ENCODE peak calls at places on chromosomes 7 and 10, in seven cellular contexts. One of them, this sample, is unnamed.

GRCh38 chr10:43912469-43912868 is 263.8 kb upstream of the ZNF32 start:
- DNase-seq in activated T-helper 9 cell treated with anti-CD3 and anti-CD28 coated beads, Interleukin-2, amount 50 U/mL, for 16 hours: no peak
- DNase-seq in type B pancreatic cell: no peak
- DNase-seq in cardiac septum: no peak
- DNase-seq in stimulated activated CD8-positive, alpha-beta memory T cell treated with anti-CD3 and anti-CD28 coated beads, Interleukin-7, amount 100 ng/mL, for 4 hours: no peak
- DNase-seq in NCI-H510A: no peak
- DNase-seq in ascending aorta: no peak
- DNase-seq in this sample: no peak

GRCh38 chr7:10612950-10613349 is 360.7 kb upstream of the PHF14 start:
- DNase-seq in activated T-helper 9 cell treated with anti-CD3 and anti-CD28 coated beads, Interleukin-2, amount 50 U/mL, for 16 hours: no peak
- DNase-seq in type B pancreatic cell: no peak
- DNase-seq in cardiac septum: no peak
- DNase-seq in stimulated activated CD8-positive, alpha-beta memory T cell treated with anti-CD3 and anti-CD28 coated beads, Interleukin-7, amount 100 ng/mL, for 4 hours: no peak
- DNase-seq in NCI-H510A: no peak
- DNase-seq in ascending aorta: no peak
- DNase-seq in this sample: no peak

GRCh38 chr10:133165556-133166503 is 5.8 kb downstream of the KNDC1 start:
- DNase-seq in activated T-helper 9 cell treated with anti-CD3 and anti-CD28 coated beads, Interleukin-2, amount 50 U/mL, for 16 hours: no peak
- DNase-seq in type B pancreatic cell: no peak
- DNase-seq in cardiac septum: peak
- DNase-seq in stimulated activated CD8-positive, alpha-beta memory T cell treated with anti-CD3 and anti-CD28 coated beads, Interleukin-7, amount 100 ng/mL, for 4 hours: no peak
- DNase-seq in NCI-H510A: no peak
- DNase-seq in ascending aorta: no peak
- DNase-seq in this sample: no peak

GRCh38 chr7:22845221-22845844 is 22.7 kb upstream of the TOMM7 start:
- DNase-seq in activated T-helper 9 cell treated with anti-CD3 and anti-CD28 coated beads, Interleukin-2, amount 50 U/mL, for 16 hours: no peak
- DNase-seq in type B pancreatic cell: no peak
- DNase-seq in cardiac septum: no peak
- DNase-seq in stimulated activated CD8-positive, alpha-beta memory T cell treated with anti-CD3 and anti-CD28 coated beads, Interleukin-7, amount 100 ng/mL, for 4 hours: no peak
- DNase-seq in NCI-H510A: no peak
- DNase-seq in ascending aorta: no peak
- DNase-seq in this sample: no peak

GRCh38 chr7:94449151-94449725 is 54.5 kb downstream of the COL1A2 start:
- DNase-seq in activated T-helper 9 cell treated with anti-CD3 and anti-CD28 coated beads, Interleukin-2, amount 50 U/mL, for 16 hours: no peak
- DNase-seq in type B pancreatic cell: no peak
- DNase-seq in cardiac septum: no peak
- DNase-seq in stimulated activated CD8-positive, alpha-beta memory T cell treated with anti-CD3 and anti-CD28 coated beads, Interleukin-7, amount 100 ng/mL, for 4 hours: no peak
- DNase-seq in NCI-H510A: no peak
- DNase-seq in ascending aorta: no peak
- DNase-seq in this sample: no peak

GRCh38 chr7:90961037-90961725 is 303.1 kb upstream of the FZD1 start:
- DNase-seq in activated T-helper 9 cell treated with anti-CD3 and anti-CD28 coated beads, Interleukin-2, amount 50 U/mL, for 16 hours: no peak
- DNase-seq in type B pancreatic cell: no peak
- DNase-seq in cardiac septum: no peak
- DNase-seq in stimulated activated CD8-positive, alpha-beta memory T cell treated with anti-CD3 and anti-CD28 coated beads, Interleukin-7, amount 100 ng/mL, for 4 hours: no peak
- DNase-seq in NCI-H510A: no peak
- DNase-seq in ascending aorta: no peak
- DNase-seq in this sample: no peak

GRCh38 chr7:21123586-21123985 is 304.3 kb upstream of the SP4 start:
- DNase-seq in activated T-helper 9 cell treated with anti-CD3 and anti-CD28 coated beads, Interleukin-2, amount 50 U/mL, for 16 hours: no peak
- DNase-seq in type B pancreatic cell: no peak
- DNase-seq in cardiac septum: no peak
- DNase-seq in stimulated activated CD8-positive, alpha-beta memory T cell treated with anti-CD3 and anti-CD28 coated beads, Interleukin-7, amount 100 ng/mL, for 4 hours: no peak
- DNase-seq in NCI-H510A: no peak
- DNase-seq in ascending aorta: no peak
- DNase-seq in this sample: no peak

GRCh38 chr10:57694956-57695605 is 572.6 kb downstream of the IPMK start:
- DNase-seq in activated T-helper 9 cell treated with anti-CD3 and anti-CD28 coated beads, Interleukin-2, amount 50 U/mL, for 16 hours: no peak
- DNase-seq in type B pancreatic cell: no peak
- DNase-seq in cardiac septum: no peak
- DNase-seq in stimulated activated CD8-positive, alpha-beta memory T cell treated with anti-CD3 and anti-CD28 coated beads, Interleukin-7, amount 100 ng/mL, for 4 hours: no peak
- DNase-seq in NCI-H510A: no peak
- DNase-seq in ascending aorta: no peak
- DNase-seq in this sample: no peak

GRCh38 chr10:81784111-81784597 is 90.8 kb upstream of the NRG3 start:
- DNase-seq in activated T-helper 9 cell treated with anti-CD3 and anti-CD28 coated beads, Interleukin-2, amount 50 U/mL, for 16 hours: no peak
- DNase-seq in type B pancreatic cell: peak
- DNase-seq in cardiac septum: no peak
- DNase-seq in stimulated activated CD8-positive, alpha-beta memory T cell treated with anti-CD3 and anti-CD28 coated beads, Interleukin-7, amount 100 ng/mL, for 4 hours: no peak
- DNase-seq in NCI-H510A: no peak
- DNase-seq in ascending aorta: no peak
- DNase-seq in this sample: no peak

GRCh38 chr7:66198461-66198860 is 6.7 kb upstream of the TPST1 start:
- DNase-seq in activated T-helper 9 cell treated with anti-CD3 and anti-CD28 coated beads, Interleukin-2, amount 50 U/mL, for 16 hours: no peak
- DNase-seq in type B pancreatic cell: no peak
- DNase-seq in cardiac septum: peak
- DNase-seq in stimulated activated CD8-positive, alpha-beta memory T cell treated with anti-CD3 and anti-CD28 coated beads, Interleukin-7, amount 100 ng/mL, for 4 hours: no peak
- DNase-seq in NCI-H510A: no peak
- DNase-seq in ascending aorta: peak
- DNase-seq in this sample: no peak

GRCh38 chr10:111277685-111278084 is 200.9 kb downstream of the ADRA2A start:
- DNase-seq in activated T-helper 9 cell treated with anti-CD3 and anti-CD28 coated beads, Interleukin-2, amount 50 U/mL, for 16 hours: no peak
- DNase-seq in type B pancreatic cell: no peak
- DNase-seq in cardiac septum: no peak
- DNase-seq in stimulated activated CD8-positive, alpha-beta memory T cell treated with anti-CD3 and anti-CD28 coated beads, Interleukin-7, amount 100 ng/mL, for 4 hours: no peak
- DNase-seq in NCI-H510A: no peak
- DNase-seq in ascending aorta: no peak
- DNase-seq in this sample: no peak

GRCh38 chr7:96968981-96969380 is 36.4 kb upstream of the DLX6 start:
- DNase-seq in activated T-helper 9 cell treated with anti-CD3 and anti-CD28 coated beads, Interleukin-2, amount 50 U/mL, for 16 hours: no peak
- DNase-seq in type B pancreatic cell: no peak
- DNase-seq in cardiac septum: no peak
- DNase-seq in stimulated activated CD8-positive, alpha-beta memory T cell treated with anti-CD3 and anti-CD28 coated beads, Interleukin-7, amount 100 ng/mL, for 4 hours: no peak
- DNase-seq in NCI-H510A: no peak
- DNase-seq in ascending aorta: no peak
- DNase-seq in this sample: no peak

GRCh38 chr7:80348221-80348620 is 163.6 kb downstream of the GNAT3 start:
- DNase-seq in activated T-helper 9 cell treated with anti-CD3 and anti-CD28 coated beads, Interleukin-2, amount 50 U/mL, for 16 hours: no peak
- DNase-seq in type B pancreatic cell: no peak
- DNase-seq in cardiac septum: no peak
- DNase-seq in stimulated activated CD8-positive, alpha-beta memory T cell treated with anti-CD3 and anti-CD28 coated beads, Interleukin-7, amount 100 ng/mL, for 4 hours: no peak
- DNase-seq in NCI-H510A: no peak
- DNase-seq in ascending aorta: no peak
- DNase-seq in this sample: no peak

GRCh38 chr10:63767512-63767911 is 246.3 kb downstream of the REEP3 start:
- DNase-seq in activated T-helper 9 cell treated with anti-CD3 and anti-CD28 coated beads, Interleukin-2, amount 50 U/mL, for 16 hours: no peak
- DNase-seq in type B pancreatic cell: no peak
- DNase-seq in cardiac septum: no peak
- DNase-seq in stimulated activated CD8-positive, alpha-beta memory T cell treated with anti-CD3 and anti-CD28 coated beads, Interleukin-7, amount 100 ng/mL, for 4 hours: no peak
- DNase-seq in NCI-H510A: no peak
- DNase-seq in ascending aorta: no peak
- DNase-seq in this sample: no peak

GRCh38 chr7:96949766-96950165 is 55.6 kb upstream of the DLX6 start:
- DNase-seq in activated T-helper 9 cell treated with anti-CD3 and anti-CD28 coated beads, Interleukin-2, amount 50 U/mL, for 16 hours: no peak
- DNase-seq in type B pancreatic cell: no peak
- DNase-seq in cardiac septum: no peak
- DNase-seq in stimulated activated CD8-positive, alpha-beta memory T cell treated with anti-CD3 and anti-CD28 coated beads, Interleukin-7, amount 100 ng/mL, for 4 hours: no peak
- DNase-seq in NCI-H510A: no peak
- DNase-seq in ascending aorta: peak
- DNase-seq in this sample: no peak

GRCh38 chr7:44046321-44047061 is 2.0 kb downstream of the DBNL start:
- DNase-seq in activated T-helper 9 cell treated with anti-CD3 and anti-CD28 coated beads, Interleukin-2, amount 50 U/mL, for 16 hours: no peak
- DNase-seq in type B pancreatic cell: no peak
- DNase-seq in cardiac septum: peak
- DNase-seq in stimulated activated CD8-positive, alpha-beta memory T cell treated with anti-CD3 and anti-CD28 coated beads, Interleukin-7, amount 100 ng/mL, for 4 hours: no peak
- DNase-seq in NCI-H510A: no peak
- DNase-seq in ascending aorta: no peak
- DNase-seq in this sample: no peak

GRCh38 chr10:114199239-114199638 is 20.1 kb downstream of the TDRD1 start:
- DNase-seq in activated T-helper 9 cell treated with anti-CD3 and anti-CD28 coated beads, Interleukin-2, amount 50 U/mL, for 16 hours: no peak
- DNase-seq in type B pancreatic cell: no peak
- DNase-seq in cardiac septum: no peak
- DNase-seq in stimulated activated CD8-positive, alpha-beta memory T cell treated with anti-CD3 and anti-CD28 coated beads, Interleukin-7, amount 100 ng/mL, for 4 hours: no peak
- DNase-seq in NCI-H510A: no peak
- DNase-seq in ascending aorta: no peak
- DNase-seq in this sample: no peak

GRCh38 chr7:22725585-22725984 is 1.4 kb upstream of the IL6 start:
- DNase-seq in activated T-helper 9 cell treated with anti-CD3 and anti-CD28 coated beads, Interleukin-2, amount 50 U/mL, for 16 hours: no peak
- DNase-seq in type B pancreatic cell: no peak
- DNase-seq in cardiac septum: no peak
- DNase-seq in stimulated activated CD8-positive, alpha-beta memory T cell treated with anti-CD3 and anti-CD28 coated beads, Interleukin-7, amount 100 ng/mL, for 4 hours: no peak
- DNase-seq in NCI-H510A: no peak
- DNase-seq in ascending aorta: no peak
- DNase-seq in this sample: no peak

GRCh38 chr10:59904431-59905065 is 1.8 kb downstream of the CCDC6 start:
- DNase-seq in activated T-helper 9 cell treated with anti-CD3 and anti-CD28 coated beads, Interleukin-2, amount 50 U/mL, for 16 hours: no peak
- DNase-seq in type B pancreatic cell: no peak
- DNase-seq in cardiac septum: no peak
- DNase-seq in stimulated activated CD8-positive, alpha-beta memory T cell treated with anti-CD3 and anti-CD28 coated beads, Interleukin-7, amount 100 ng/mL, for 4 hours: no peak
- DNase-seq in NCI-H510A: no peak
- DNase-seq in ascending aorta: no peak
- DNase-seq in this sample: no peak

GRCh38 chr7:141664450-141664849 is 37.5 kb downstream of the DENND11 start:
- DNase-seq in activated T-helper 9 cell treated with anti-CD3 and anti-CD28 coated beads, Interleukin-2, amount 50 U/mL, for 16 hours: no peak
- DNase-seq in type B pancreatic cell: no peak
- DNase-seq in cardiac septum: no peak
- DNase-seq in stimulated activated CD8-positive, alpha-beta memory T cell treated with anti-CD3 and anti-CD28 coated beads, Interleukin-7, amount 100 ng/mL, for 4 hours: no peak
- DNase-seq in NCI-H510A: no peak
- DNase-seq in ascending aorta: no peak
- DNase-seq in this sample: no peak

GRCh38 chr10:16527452-16527851 is 5.8 kb upstream of the C1QL3 start:
- DNase-seq in activated T-helper 9 cell treated with anti-CD3 and anti-CD28 coated beads, Interleukin-2, amount 50 U/mL, for 16 hours: no peak
- DNase-seq in type B pancreatic cell: no peak
- DNase-seq in cardiac septum: no peak
- DNase-seq in stimulated activated CD8-positive, alpha-beta memory T cell treated with anti-CD3 and anti-CD28 coated beads, Interleukin-7, amount 100 ng/mL, for 4 hours: no peak
- DNase-seq in NCI-H510A: no peak
- DNase-seq in ascending aorta: no peak
- DNase-seq in this sample: no peak

GRCh38 chr10:91210435-91210834 is 10.0 kb upstream of the PCGF5 start:
- DNase-seq in activated T-helper 9 cell treated with anti-CD3 and anti-CD28 coated beads, Interleukin-2, amount 50 U/mL, for 16 hours: no peak
- DNase-seq in type B pancreatic cell: no peak
- DNase-seq in cardiac septum: no peak
- DNase-seq in stimulated activated CD8-positive, alpha-beta memory T cell treated with anti-CD3 and anti-CD28 coated beads, Interleukin-7, amount 100 ng/mL, for 4 hours: no peak
- DNase-seq in NCI-H510A: peak
- DNase-seq in ascending aorta: no peak
- DNase-seq in this sample: no peak

GRCh38 chr10:77104459-77104980 is 533.1 kb downstream of the KCNMA1 start:
- DNase-seq in activated T-helper 9 cell treated with anti-CD3 and anti-CD28 coated beads, Interleukin-2, amount 50 U/mL, for 16 hours: no peak
- DNase-seq in type B pancreatic cell: no peak
- DNase-seq in cardiac septum: no peak
- DNase-seq in stimulated activated CD8-positive, alpha-beta memory T cell treated with anti-CD3 and anti-CD28 coated beads, Interleukin-7, amount 100 ng/mL, for 4 hours: no peak
- DNase-seq in NCI-H510A: no peak
- DNase-seq in ascending aorta: peak
- DNase-seq in this sample: no peak

GRCh38 chr10:8908013-8908412 is 853.5 kb downstream of the GATA3 start:
- DNase-seq in activated T-helper 9 cell treated with anti-CD3 and anti-CD28 coated beads, Interleukin-2, amount 50 U/mL, for 16 hours: no peak
- DNase-seq in type B pancreatic cell: no peak
- DNase-seq in cardiac septum: no peak
- DNase-seq in stimulated activated CD8-positive, alpha-beta memory T cell treated with anti-CD3 and anti-CD28 coated beads, Interleukin-7, amount 100 ng/mL, for 4 hours: no peak
- DNase-seq in NCI-H510A: no peak
- DNase-seq in ascending aorta: no peak
- DNase-seq in this sample: no peak

GRCh38 chr7:51224811-51225581 is 91.6 kb downstream of the COBL start:
- DNase-seq in activated T-helper 9 cell treated with anti-CD3 and anti-CD28 coated beads, Interleukin-2, amount 50 U/mL, for 16 hours: no peak
- DNase-seq in type B pancreatic cell: no peak
- DNase-seq in cardiac septum: no peak
- DNase-seq in stimulated activated CD8-positive, alpha-beta memory T cell treated with anti-CD3 and anti-CD28 coated beads, Interleukin-7, amount 100 ng/mL, for 4 hours: no peak
- DNase-seq in NCI-H510A: peak
- DNase-seq in ascending aorta: no peak
- DNase-seq in this sample: no peak

GRCh38 chr7:81155654-81156373 is 237.0 kb upstream of the SEMA3C start:
- DNase-seq in activated T-helper 9 cell treated with anti-CD3 and anti-CD28 coated beads, Interleukin-2, amount 50 U/mL, for 16 hours: no peak
- DNase-seq in type B pancreatic cell: no peak
- DNase-seq in cardiac septum: no peak
- DNase-seq in stimulated activated CD8-positive, alpha-beta memory T cell treated with anti-CD3 and anti-CD28 coated beads, Interleukin-7, amount 100 ng/mL, for 4 hours: no peak
- DNase-seq in NCI-H510A: no peak
- DNase-seq in ascending aorta: no peak
- DNase-seq in this sample: no peak

GRCh38 chr7:114086491-114086905 is 167.7 kb upstream of the PPP1R3A start:
- DNase-seq in activated T-helper 9 cell treated with anti-CD3 and anti-CD28 coated beads, Interleukin-2, amount 50 U/mL, for 16 hours: no peak
- DNase-seq in type B pancreatic cell: no peak
- DNase-seq in cardiac septum: no peak
- DNase-seq in stimulated activated CD8-positive, alpha-beta memory T cell treated with anti-CD3 and anti-CD28 coated beads, Interleukin-7, amount 100 ng/mL, for 4 hours: no peak
- DNase-seq in NCI-H510A: no peak
- DNase-seq in ascending aorta: no peak
- DNase-seq in this sample: no peak

GRCh38 chr10:62844280-62845011 is 28.3 kb upstream of the EGR2 start:
- DNase-seq in activated T-helper 9 cell treated with anti-CD3 and anti-CD28 coated beads, Interleukin-2, amount 50 U/mL, for 16 hours: no peak
- DNase-seq in type B pancreatic cell: no peak
- DNase-seq in cardiac septum: no peak
- DNase-seq in stimulated activated CD8-positive, alpha-beta memory T cell treated with anti-CD3 and anti-CD28 coated beads, Interleukin-7, amount 100 ng/mL, for 4 hours: peak
- DNase-seq in NCI-H510A: no peak
- DNase-seq in ascending aorta: no peak
- DNase-seq in this sample: no peak

GRCh38 chr10:69769395-69769989 is 32.2 kb upstream of the COL13A1 start:
- DNase-seq in activated T-helper 9 cell treated with anti-CD3 and anti-CD28 coated beads, Interleukin-2, amount 50 U/mL, for 16 hours: no peak
- DNase-seq in type B pancreatic cell: no peak
- DNase-seq in cardiac septum: peak
- DNase-seq in stimulated activated CD8-positive, alpha-beta memory T cell treated with anti-CD3 and anti-CD28 coated beads, Interleukin-7, amount 100 ng/mL, for 4 hours: no peak
- DNase-seq in NCI-H510A: no peak
- DNase-seq in ascending aorta: peak
- DNase-seq in this sample: no peak

GRCh38 chr7:46383605-46384004 is 462.5 kb upstream of the IGFBP3 start:
- DNase-seq in activated T-helper 9 cell treated with anti-CD3 and anti-CD28 coated beads, Interleukin-2, amount 50 U/mL, for 16 hours: no peak
- DNase-seq in type B pancreatic cell: no peak
- DNase-seq in cardiac septum: no peak
- DNase-seq in stimulated activated CD8-positive, alpha-beta memory T cell treated with anti-CD3 and anti-CD28 coated beads, Interleukin-7, amount 100 ng/mL, for 4 hours: no peak
- DNase-seq in NCI-H510A: no peak
- DNase-seq in ascending aorta: no peak
- DNase-seq in this sample: no peak

GRCh38 chr10:129891806-129892205 is 72.3 kb downstream of the EBF3 start:
- DNase-seq in activated T-helper 9 cell treated with anti-CD3 and anti-CD28 coated beads, Interleukin-2, amount 50 U/mL, for 16 hours: no peak
- DNase-seq in type B pancreatic cell: no peak
- DNase-seq in cardiac septum: no peak
- DNase-seq in stimulated activated CD8-positive, alpha-beta memory T cell treated with anti-CD3 and anti-CD28 coated beads, Interleukin-7, amount 100 ng/mL, for 4 hours: no peak
- DNase-seq in NCI-H510A: no peak
- DNase-seq in ascending aorta: no peak
- DNase-seq in this sample: no peak

GRCh38 chr10:1035201-1035600 is 9.5 kb upstream of the IDI2 start:
- DNase-seq in activated T-helper 9 cell treated with anti-CD3 and anti-CD28 coated beads, Interleukin-2, amount 50 U/mL, for 16 hours: no peak
- DNase-seq in type B pancreatic cell: no peak
- DNase-seq in cardiac septum: no peak
- DNase-seq in stimulated activated CD8-positive, alpha-beta memory T cell treated with anti-CD3 and anti-CD28 coated beads, Interleukin-7, amount 100 ng/mL, for 4 hours: no peak
- DNase-seq in NCI-H510A: no peak
- DNase-seq in ascending aorta: no peak
- DNase-seq in this sample: no peak

GRCh38 chr7:23349484-23350157 is 50.5 kb downstream of the MALSU1 start:
- DNase-seq in activated T-helper 9 cell treated with anti-CD3 and anti-CD28 coated beads, Interleukin-2, amount 50 U/mL, for 16 hours: no peak
- DNase-seq in type B pancreatic cell: no peak
- DNase-seq in cardiac septum: no peak
- DNase-seq in stimulated activated CD8-positive, alpha-beta memory T cell treated with anti-CD3 and anti-CD28 coated beads, Interleukin-7, amount 100 ng/mL, for 4 hours: no peak
- DNase-seq in NCI-H510A: no peak
- DNase-seq in ascending aorta: no peak
- DNase-seq in this sample: no peak

GRCh38 chr7:139842414-139843210 is 13.5 kb downstream of the TBXAS1 start:
- DNase-seq in activated T-helper 9 cell treated with anti-CD3 and anti-CD28 coated beads, Interleukin-2, amount 50 U/mL, for 16 hours: no peak
- DNase-seq in type B pancreatic cell: no peak
- DNase-seq in cardiac septum: no peak
- DNase-seq in stimulated activated CD8-positive, alpha-beta memory T cell treated with anti-CD3 and anti-CD28 coated beads, Interleukin-7, amount 100 ng/mL, for 4 hours: no peak
- DNase-seq in NCI-H510A: no peak
- DNase-seq in ascending aorta: no peak
- DNase-seq in this sample: no peak

GRCh38 chr10:45547207-45547606 is 125.4 kb downstream of the ZFAND4 start:
- DNase-seq in activated T-helper 9 cell treated with anti-CD3 and anti-CD28 coated beads, Interleukin-2, amount 50 U/mL, for 16 hours: no peak
- DNase-seq in type B pancreatic cell: no peak
- DNase-seq in cardiac septum: no peak
- DNase-seq in stimulated activated CD8-positive, alpha-beta memory T cell treated with anti-CD3 and anti-CD28 coated beads, Interleukin-7, amount 100 ng/mL, for 4 hours: no peak
- DNase-seq in NCI-H510A: no peak
- DNase-seq in ascending aorta: no peak
- DNase-seq in this sample: no peak

GRCh38 chr10:98295907-98296306 is 27.9 kb upstream of the LOXL4 start:
- DNase-seq in activated T-helper 9 cell treated with anti-CD3 and anti-CD28 coated beads, Interleukin-2, amount 50 U/mL, for 16 hours: no peak
- DNase-seq in type B pancreatic cell: no peak
- DNase-seq in cardiac septum: no peak
- DNase-seq in stimulated activated CD8-positive, alpha-beta memory T cell treated with anti-CD3 and anti-CD28 coated beads, Interleukin-7, amount 100 ng/mL, for 4 hours: no peak
- DNase-seq in NCI-H510A: no peak
- DNase-seq in ascending aorta: peak
- DNase-seq in this sample: no peak

GRCh38 chr7:140170375-140170774 is 6.4 kb downstream of the KDM7A start:
- DNase-seq in activated T-helper 9 cell treated with anti-CD3 and anti-CD28 coated beads, Interleukin-2, amount 50 U/mL, for 16 hours: no peak
- DNase-seq in type B pancreatic cell: no peak
- DNase-seq in cardiac septum: no peak
- DNase-seq in stimulated activated CD8-positive, alpha-beta memory T cell treated with anti-CD3 and anti-CD28 coated beads, Interleukin-7, amount 100 ng/mL, for 4 hours: no peak
- DNase-seq in NCI-H510A: no peak
- DNase-seq in ascending aorta: no peak
- DNase-seq in this sample: no peak

GRCh38 chr7:151820486-151821105 is 56.3 kb downstream of the PRKAG2 start:
- DNase-seq in activated T-helper 9 cell treated with anti-CD3 and anti-CD28 coated beads, Interleukin-2, amount 50 U/mL, for 16 hours: no peak
- DNase-seq in type B pancreatic cell: no peak
- DNase-seq in cardiac septum: no peak
- DNase-seq in stimulated activated CD8-positive, alpha-beta memory T cell treated with anti-CD3 and anti-CD28 coated beads, Interleukin-7, amount 100 ng/mL, for 4 hours: no peak
- DNase-seq in NCI-H510A: no peak
- DNase-seq in ascending aorta: no peak
- DNase-seq in this sample: no peak

This sample was measured in omental fat pad.